ENCODE peak calls at places on chromosomes 1 and 21, in six cellular contexts. J is mesothelial cell of epicardium, Q is NB4, I is MM.1S, B is A549, E is brain microvascular endothelial cell. Z is an unnamed sample.

GRCh38 chr1:180230416-180230790 is 339 bp downstream of the LHX4 start:
- DNase-seq in E (no peak), Q (no peak), I (no peak), B (no peak), J (no peak), Z (no peak)

GRCh38 chr1:91603409-91603808 is 102.8 kb downstream of the CDC7 start:
- DNase-seq in B (no peak), Q (no peak), I (no peak), E (no peak), J (no peak), Z (no peak)

GRCh38 chr1:186754542-186755150 is 74.1 kb upstream of the PLA2G4A start:
- DNase-seq in I (no peak), E (no peak), J (no peak), Q (no peak), B (peak; percentile 19), Z (no peak)

GRCh38 chr1:226688852-226689251 is 50.2 kb downstream of the ITPKB start:
- DNase-seq in J (no peak), B (no peak), E (no peak), Q (no peak), I (no peak), Z (no peak)

GRCh38 chr1:204466416-204467405 is 27.9 kb downstream of the PIK3C2B start:
- DNase-seq in B (no peak), J (no peak), E (no peak), I (no peak), Q (peak; percentile 28), Z (peak; percentile 86)

GRCh38 chr1:202144510-202145324 is at the start of gene ARL8A:
- DNase-seq in E (no peak), B (peak; percentile 36), J (peak; percentile 60), Q (peak; percentile 68), I (peak; percentile 67), Z (peak; percentile 70)

GRCh38 chr1:19878637-19878985 is 3.6 kb upstream of the OTUD3 start:
- DNase-seq in J (no peak), E (no peak), B (no peak), Q (no peak), I (no peak), Z (no peak)

GRCh38 chr1:182147136-182147815 is 85.8 kb upstream of the ZNF648 start:
- DNase-seq in E (no peak), I (peak; percentile 59), B (no peak), J (no peak), Q (peak; percentile 93), Z (no peak)

GRCh38 chr1:101219919-101220695 is 16.7 kb upstream of the S1PR1 start:
- DNase-seq in I (no peak), Q (no peak), B (no peak), E (no peak), J (no peak), Z (no peak)

GRCh38 chr1:207867136-207868081 is 43.5 kb downstream of the CD34 start:
- DNase-seq in J (no peak), I (peak; percentile 64), Q (peak; percentile 52), B (no peak), E (no peak), Z (peak; percentile 59)

GRCh38 chr1:235038701-235039100 is 89.9 kb downstream of the TOMM20 start:
- DNase-seq in E (no peak), B (no peak), J (no peak), I (no peak), Q (no peak), Z (no peak)

GRCh38 chr1:117883620-117884019 is 45.8 kb downstream of the GDAP2 start:
- DNase-seq in J (no peak), Q (no peak), B (no peak), I (no peak), E (no peak), Z (no peak)

GRCh38 chr1:212595787-212596714 is 12.5 kb upstream of the ATF3 start:
- DNase-seq in I (peak; percentile 96), J (no peak), E (peak; percentile 95), B (peak; percentile 85), Q (peak; percentile 23), Z (no peak)

GRCh38 chr21:44374601-44375280 is 21.3 kb downstream of the TRPM2 start:
- DNase-seq in E (no peak), I (no peak), Q (no peak), J (no peak), B (no peak), Z (peak; percentile 12)

GRCh38 chr1:27960762-27961645 is 1.2 kb downstream of the XKR8 start:
- DNase-seq in B (no peak), J (no peak), E (no peak), Q (no peak), I (no peak), Z (no peak)

GRCh38 chr1:206021796-206022365 is 1.8 kb downstream of the CTSE start:
- DNase-seq in B (no peak), E (peak; percentile 34), I (no peak), J (no peak), Q (peak; percentile 51), Z (no peak)

GRCh38 chr1:185695299-185695698 is 38.9 kb upstream of the HMCN1 start:
- DNase-seq in E (no peak), B (no peak), J (no peak), Q (peak; percentile 11), I (peak; percentile 42), Z (no peak)

GRCh38 chr1:210434224-210434623 is 105.5 kb downstream of the HHAT start:
- DNase-seq in Q (no peak), B (no peak), J (no peak), I (no peak), E (no peak), Z (no peak)

GRCh38 chr1:27332536-27333281 is 9.1 kb upstream of the SYTL1 start:
- DNase-seq in Q (peak; percentile 68), I (peak; percentile 16), E (no peak), J (no peak), B (no peak), Z (peak; percentile 65)

GRCh38 chr1:6785721-6786505 is 659 bp downstream of the CAMTA1 start:
- DNase-seq in I (peak; percentile 32), B (peak; percentile 10), Q (peak; percentile 50), E (no peak), J (peak; percentile 42), Z (no peak)

GRCh38 chr1:31501505-31501904 is 74.8 kb upstream of the TINAGL1 start:
- DNase-seq in Q (no peak), J (no peak), I (no peak), B (no peak), E (no peak), Z (no peak)
- TF ChIP-seq CTCF in Q (peak; percentile 11), J (no peak), I (no peak), B (no peak), E (peak; percentile 51), Z (no peak)

GRCh38 chr1:53715478-53715877 is 23.5 kb downstream of the GLIS1 start:
- DNase-seq in J (peak; percentile 32), B (peak; percentile 20), Q (peak; percentile 49), E (peak; percentile 32), I (peak; percentile 37), Z (no peak)
- TF ChIP-seq CTCF in J (no peak), B (peak; percentile 23), Q (peak; percentile 70), E (peak; percentile 89), I (peak; percentile 72), Z (no peak)

GRCh38 chr21:19507682-19508260 is 1104.2 kb upstream of the TMPRSS15 start:
- DNase-seq in B (peak; percentile 0), I (peak; percentile 18), E (no peak), Q (peak; percentile 27), J (no peak), Z (no peak)
- TF ChIP-seq CTCF in B (no peak), I (peak; percentile 38), E (peak; percentile 15), Q (peak; percentile 39), J (peak; percentile 52), Z (no peak)

GRCh38 chr1:4851666-4852065 is 197.3 kb downstream of the AJAP1 start:
- DNase-seq in I (no peak), Q (no peak), B (no peak), J (no peak), E (no peak), Z (no peak)

GRCh38 chr1:4854379-4854778 is 200.0 kb downstream of the AJAP1 start:
- DNase-seq in E (no peak), J (no peak), B (no peak), Q (no peak), I (no peak), Z (no peak)

DNA sequence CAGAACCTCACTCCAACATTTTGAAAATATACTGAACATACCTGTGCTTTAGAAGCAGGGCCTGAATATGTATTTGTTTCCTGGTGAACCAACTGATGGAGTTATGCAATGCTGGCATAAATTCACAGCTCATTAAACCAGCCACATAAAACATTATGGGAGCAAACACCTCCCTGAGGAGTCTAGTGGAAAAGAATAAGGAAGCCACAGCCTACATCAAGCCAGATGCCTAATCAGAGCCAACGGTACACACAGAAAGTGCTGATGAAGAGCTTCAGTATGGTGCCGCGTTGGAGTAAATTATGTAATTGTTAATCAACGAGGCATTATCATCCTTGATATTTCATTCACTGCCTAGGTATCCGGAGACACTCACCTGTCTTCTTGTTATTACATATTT is 199.5 kb downstream of the AJAP1 start:
- DNase-seq in I (no peak), Q (no peak), J (no peak), E (no peak), B (no peak), Z (no peak)
- TF ChIP-seq CTCF in I (no peak), Q (no peak), J (no peak), E (no peak), B (no peak), Z (no peak)

GRCh38 chr1:97138515-97139032 is 417.0 kb downstream of the PTBP2 start:
- DNase-seq in I (no peak), B (no peak), E (no peak), Q (no peak), J (no peak), Z (no peak)

GRCh38 chr1:97136971-97137370 is 415.4 kb downstream of the PTBP2 start:
- DNase-seq in Q (no peak), B (no peak), J (no peak), I (no peak), E (no peak), Z (peak; percentile 57)

GRCh38 chr1:97135972-97136371 is 414.4 kb downstream of the PTBP2 start:
- DNase-seq in I (no peak), J (no peak), Q (no peak), E (no peak), B (no peak), Z (no peak)

GRCh38 chr1:97139512-97139911 is 417.9 kb downstream of the PTBP2 start:
- DNase-seq in E (no peak), B (no peak), I (no peak), Q (no peak), J (no peak), Z (no peak)

DNA sequence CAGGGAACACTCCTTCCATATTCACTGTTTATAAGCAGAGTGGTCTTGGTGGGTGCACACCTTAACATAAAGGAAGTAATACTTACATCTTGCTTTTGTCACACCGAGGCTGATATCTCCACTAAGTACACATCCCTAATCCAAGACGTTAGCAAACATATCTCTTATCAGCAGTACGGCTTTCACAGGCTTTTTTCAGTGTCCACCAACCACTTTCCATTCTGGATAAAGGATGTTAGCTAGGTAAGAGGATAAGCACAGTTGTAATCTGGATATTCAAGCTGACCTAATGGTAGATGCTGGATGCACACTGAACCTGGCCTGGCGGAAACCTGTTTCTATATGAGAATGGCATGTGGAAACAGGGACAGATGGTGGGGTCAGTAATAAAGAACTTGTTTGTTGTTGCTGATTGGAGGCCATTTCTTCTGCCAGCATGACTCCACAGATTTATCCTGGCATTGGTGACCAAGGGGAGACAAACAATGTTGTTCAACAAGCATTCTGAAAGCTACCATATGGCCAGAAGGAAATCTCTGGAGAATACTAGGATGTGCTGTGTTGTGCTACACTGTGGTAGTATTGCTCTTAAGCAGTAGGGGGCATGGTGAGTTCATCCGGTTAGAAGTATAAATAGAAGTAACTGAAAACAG is 416.4 kb downstream of the PTBP2 start:
- DNase-seq in I (peak; percentile 39), B (peak; percentile 66), J (no peak), Q (peak; percentile 72), E (peak; percentile 79), Z (no peak)
- TF ChIP-seq CTCF in I (peak; percentile 43), B (peak; percentile 49), J (peak; percentile 68), Q (peak; percentile 66), E (peak; percentile 75), Z (peak; percentile 73)

Z was measured in dorsolateral prefrontal cortex.